ENCODE peak calls at places on chromosomes 1 and 21, in five cellular contexts. One of them, this sample, is unnamed.

GRCh38 chr21:23601549-23601948 is 2005.7 kb downstream of the MRPL39 start:
- DNase-seq in A549: no peak
- DNase-seq in HCT116: no peak
- DNase-seq in lung: no peak
- DNase-seq in left ventricle myocardium inferior: no peak
- DNase-seq in this sample: no peak

GRCh38 chr1:109629372-109630030 is 9.9 kb downstream of the AMPD2 start:
- DNase-seq in lung: peak; percentile 22
- DNase-seq in HCT116: no peak
- DNase-seq in A549: no peak
- DNase-seq in left ventricle myocardium inferior: no peak
- DNase-seq in this sample: no peak

GRCh38 chr1:203906932-203907331 is 45.5 kb downstream of the SNRPE start:
- DNase-seq in HCT116: peak; percentile 66
- DNase-seq in A549: peak; percentile 92
- DNase-seq in left ventricle myocardium inferior: no peak
- DNase-seq in lung: no peak
- DNase-seq in this sample: no peak

GRCh38 chr1:245301921-245302320 is 147.1 kb downstream of the KIF26B start:
- DNase-seq in left ventricle myocardium inferior: no peak
- DNase-seq in A549: no peak
- DNase-seq in lung: no peak
- DNase-seq in HCT116: no peak
- DNase-seq in this sample: no peak

GRCh38 chr1:237303929-237304328 is 261.9 kb downstream of the RYR2 start:
- DNase-seq in left ventricle myocardium inferior: no peak
- DNase-seq in HCT116: no peak
- DNase-seq in A549: no peak
- DNase-seq in lung: no peak
- DNase-seq in this sample: no peak

GRCh38 chr1:93608188-93609109 is 73.2 kb downstream of the BCAR3 start:
- DNase-seq in HCT116: no peak
- DNase-seq in A549: no peak
- DNase-seq in left ventricle myocardium inferior: peak; percentile 40
- DNase-seq in lung: no peak
- DNase-seq in this sample: no peak

GRCh38 chr1:244802041-244802440 is 33.4 kb upstream of the COX20 start:
- DNase-seq in A549: no peak
- DNase-seq in lung: no peak
- DNase-seq in HCT116: no peak
- DNase-seq in left ventricle myocardium inferior: no peak
- DNase-seq in this sample: no peak

GRCh38 chr1:156494309-156494895 is 6.2 kb downstream of the MEF2D start:
- DNase-seq in A549: no peak
- DNase-seq in left ventricle myocardium inferior: no peak
- DNase-seq in HCT116: no peak
- DNase-seq in lung: no peak
- DNase-seq in this sample: no peak

GRCh38 chr1:198155253-198155652 is 1.5 kb upstream of the NEK7 start:
- DNase-seq in lung: no peak
- DNase-seq in left ventricle myocardium inferior: no peak
- DNase-seq in HCT116: peak; percentile 28
- DNase-seq in A549: no peak
- DNase-seq in this sample: no peak

GRCh38 chr1:4483031-4483625 is 171.3 kb upstream of the AJAP1 start:
- DNase-seq in A549: no peak
- DNase-seq in lung: no peak
- DNase-seq in HCT116: no peak
- DNase-seq in left ventricle myocardium inferior: no peak
- DNase-seq in this sample: no peak

GRCh38 chr1:66445492-66446181 is 88.3 kb upstream of the SGIP1 start:
- DNase-seq in HCT116: no peak
- DNase-seq in A549: no peak
- DNase-seq in lung: no peak
- DNase-seq in left ventricle myocardium inferior: no peak
- DNase-seq in this sample: peak; percentile 39

GRCh38 chr1:98496246-98496995 is 165.1 kb upstream of the SNX7 start:
- DNase-seq in HCT116: no peak
- DNase-seq in left ventricle myocardium inferior: no peak
- DNase-seq in lung: no peak
- DNase-seq in A549: no peak
- DNase-seq in this sample: no peak

GRCh38 chr1:201389066-201389465 is 10.1 kb downstream of the LAD1 start:
- DNase-seq in left ventricle myocardium inferior: no peak
- DNase-seq in A549: no peak
- DNase-seq in lung: no peak
- DNase-seq in HCT116: no peak
- DNase-seq in this sample: no peak

GRCh38 chr1:39957299-39958020 is 2.5 kb downstream of the MFSD2A start:
- DNase-seq in HCT116: no peak
- DNase-seq in A549: no peak
- DNase-seq in left ventricle myocardium inferior: no peak
- DNase-seq in lung: no peak
- DNase-seq in this sample: no peak

GRCh38 chr21:42650033-42650370 is 3.4 kb upstream of the PDE9A start:
- DNase-seq in HCT116: no peak
- DNase-seq in left ventricle myocardium inferior: peak; percentile 12
- DNase-seq in A549: no peak
- DNase-seq in lung: no peak
- DNase-seq in this sample: no peak

GRCh38 chr1:3506041-3506440 is 51.6 kb downstream of the ARHGEF16 start:
- DNase-seq in HCT116: no peak
- DNase-seq in left ventricle myocardium inferior: no peak
- DNase-seq in A549: no peak
- DNase-seq in lung: no peak
- DNase-seq in this sample: no peak

GRCh38 chr1:161199506-161200119 is 759 bp upstream of the ADAMTS4 start:
- DNase-seq in A549: no peak
- DNase-seq in lung: no peak
- DNase-seq in left ventricle myocardium inferior: no peak
- DNase-seq in HCT116: no peak
- DNase-seq in this sample: no peak

GRCh38 chr1:51302270-51302669 is 28.1 kb downstream of the TTC39A start:
- DNase-seq in HCT116: no peak
- DNase-seq in A549: no peak
- DNase-seq in left ventricle myocardium inferior: no peak
- DNase-seq in lung: no peak
- DNase-seq in this sample: no peak

GRCh38 chr1:1630191-1630964 is 1.6 kb upstream of the MMP23B start:
- DNase-seq in HCT116: no peak
- DNase-seq in lung: peak; percentile 46
- DNase-seq in A549: no peak
- DNase-seq in left ventricle myocardium inferior: peak; percentile 69
- DNase-seq in this sample: peak; percentile 93

GRCh38 chr21:45945868-45946210 is 35.7 kb upstream of the COL6A1 start:
- DNase-seq in lung: no peak
- DNase-seq in A549: no peak
- DNase-seq in HCT116: no peak
- DNase-seq in left ventricle myocardium inferior: no peak
- DNase-seq in this sample: no peak

GRCh38 chr21:27564684-27565280 is 597.9 kb upstream of the ADAMTS5 start:
- DNase-seq in HCT116: no peak
- DNase-seq in lung: no peak
- DNase-seq in left ventricle myocardium inferior: peak; percentile 23
- DNase-seq in A549: no peak
- DNase-seq in this sample: no peak

GRCh38 chr1:230104395-230105244 is 37.6 kb downstream of the GALNT2 start:
- DNase-seq in left ventricle myocardium inferior: peak; percentile 92
- DNase-seq in lung: peak; percentile 98
- DNase-seq in HCT116: peak; percentile 94
- DNase-seq in A549: peak; percentile 97
- DNase-seq in this sample: peak; percentile 36

GRCh38 chr1:48492392-48492791 is 20.4 kb upstream of the SPATA6 start:
- DNase-seq in HCT116: no peak
- DNase-seq in left ventricle myocardium inferior: no peak
- DNase-seq in lung: no peak
- DNase-seq in A549: no peak
- DNase-seq in this sample: no peak

GRCh38 chr1:7630378-7630777 is 140.7 kb upstream of the VAMP3 start:
- DNase-seq in left ventricle myocardium inferior: no peak
- DNase-seq in A549: no peak
- DNase-seq in lung: no peak
- DNase-seq in HCT116: no peak
- DNase-seq in this sample: no peak

GRCh38 chr1:36612881-36613280 is 130.2 kb upstream of the CSF3R start:
- DNase-seq in A549: no peak
- DNase-seq in left ventricle myocardium inferior: no peak
- DNase-seq in HCT116: no peak
- DNase-seq in lung: no peak
- DNase-seq in this sample: no peak
- TF ChIP-seq CTCF in A549: no peak
- TF ChIP-seq CTCF in left ventricle myocardium inferior: peak; percentile 12
- TF ChIP-seq CTCF in HCT116: peak; percentile 21
- TF ChIP-seq CTCF in lung: no peak
- TF ChIP-seq CTCF in this sample: no peak

DNA sequence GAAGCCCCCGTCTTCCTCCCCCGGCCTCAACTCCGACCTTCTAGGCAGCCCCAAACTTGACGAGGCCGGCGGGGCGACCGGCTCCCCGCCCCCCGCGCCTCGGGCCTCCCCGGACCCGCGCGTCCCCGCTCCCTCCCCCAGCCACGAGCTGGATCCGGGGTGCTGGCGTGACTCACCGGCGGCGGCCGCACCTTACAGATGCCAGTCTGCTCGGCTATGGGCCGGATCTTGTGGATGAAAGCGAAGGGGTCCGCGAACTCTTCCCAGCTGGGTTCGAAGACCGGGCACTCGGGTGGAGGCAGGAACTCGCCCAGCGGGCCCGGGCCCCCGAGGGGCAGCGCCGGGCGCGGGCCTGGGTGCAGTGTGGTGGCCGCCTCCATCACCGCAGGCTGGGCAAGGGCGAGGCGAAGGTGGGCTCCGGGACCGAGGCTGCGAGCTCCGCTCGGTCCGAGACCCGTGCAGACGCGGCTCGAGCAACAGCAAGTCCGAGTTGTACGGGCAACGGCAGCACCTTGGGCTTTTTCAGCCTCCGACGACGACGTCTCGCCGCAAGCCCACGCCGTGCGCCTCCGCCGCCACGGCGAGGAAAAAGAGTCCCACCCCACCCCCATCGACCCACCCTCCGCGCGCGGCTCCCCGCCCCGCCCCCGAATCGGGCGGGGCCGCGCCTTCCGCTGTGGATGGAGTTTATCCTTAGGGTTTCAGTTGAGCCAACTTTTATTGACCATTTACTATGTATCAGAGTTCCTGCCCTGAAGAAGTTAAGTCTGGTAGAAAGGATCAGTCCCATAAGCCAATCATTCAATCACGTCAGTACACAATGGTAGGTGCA is at the start of gene KDM5B:
- DNase-seq in A549: peak; percentile 74
- DNase-seq in HCT116: peak; percentile 40
- DNase-seq in left ventricle myocardium inferior: peak; percentile 75
- DNase-seq in lung: peak; percentile 69
- DNase-seq in this sample: peak; percentile 56
- H3K4me1 ChIP-seq in A549: peaks cover 54% of the 10 kb centered on the region
- H3K4me1 ChIP-seq in HCT116: peaks cover 74% of the 10 kb centered on the region
- H3K4me1 ChIP-seq in left ventricle myocardium inferior: peaks cover 72% of the 10 kb centered on the region
- H3K4me1 ChIP-seq in lung: peaks cover 7% of the 10 kb centered on the region
- H3K4me1 ChIP-seq in this sample: peaks cover 28% of the 10 kb centered on the region

DNA sequence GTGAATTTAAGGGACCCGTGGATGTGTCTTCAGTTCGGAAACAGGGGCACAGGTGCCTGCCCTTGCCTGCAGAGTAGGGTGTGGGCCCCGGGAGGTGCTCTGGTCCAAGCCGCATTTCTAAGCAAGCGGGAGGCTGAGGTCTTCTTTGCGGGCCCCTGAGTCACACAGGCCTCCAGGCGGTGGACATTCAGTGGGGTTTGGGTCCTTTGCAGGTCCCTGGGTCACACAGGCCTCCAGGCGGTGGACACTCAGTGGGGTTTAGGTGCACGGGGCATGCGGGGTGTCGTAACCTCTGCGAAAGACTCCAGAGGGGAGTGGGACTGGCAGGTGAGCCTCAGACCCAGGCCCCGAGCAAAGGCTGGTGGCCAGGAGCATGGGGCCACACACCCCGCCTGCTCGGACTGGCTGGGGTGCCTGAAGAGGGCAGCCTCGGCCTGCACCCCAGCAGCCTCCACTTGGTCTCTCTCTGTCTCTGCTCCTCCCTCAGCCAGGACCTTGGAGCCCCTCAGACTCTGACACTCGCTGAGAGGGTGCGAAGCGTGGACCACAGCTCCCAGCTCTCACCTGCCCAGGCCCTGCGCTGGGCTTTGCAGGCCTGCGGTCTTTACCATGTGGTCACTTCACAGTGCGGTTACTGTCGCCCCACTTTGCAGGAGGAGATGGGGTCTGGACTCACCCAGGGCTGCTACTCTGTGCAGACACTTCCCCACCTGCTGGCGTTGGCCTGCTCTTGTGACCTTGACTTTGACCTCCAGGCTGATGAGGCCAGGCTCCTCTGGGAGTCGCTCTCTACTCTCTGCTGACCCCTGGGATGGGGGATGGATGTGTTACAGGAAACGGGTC is 6.0 kb upstream of the AGPAT3 start:
- DNase-seq in HCT116: no peak
- DNase-seq in left ventricle myocardium inferior: no peak
- DNase-seq in lung: no peak
- DNase-seq in A549: no peak
- DNase-seq in this sample: no peak
- TF ChIP-seq CTCF in HCT116: no peak
- TF ChIP-seq CTCF in left ventricle myocardium inferior: no peak
- TF ChIP-seq CTCF in lung: no peak
- TF ChIP-seq CTCF in A549: no peak
- TF ChIP-seq CTCF in this sample: no peak

GRCh38 chr1:11836955-11837766 is 10.4 kb downstream of the NPPA start:
- DNase-seq in HCT116: no peak
- DNase-seq in left ventricle myocardium inferior: no peak
- DNase-seq in lung: no peak
- DNase-seq in A549: no peak
- DNase-seq in this sample: no peak
- H3K4me1 ChIP-seq in HCT116: no peaks in the 10 kb centered on the region
- H3K4me1 ChIP-seq in left ventricle myocardium inferior: peaks cover 14% of the 10 kb centered on the region
- H3K4me1 ChIP-seq in lung: no peaks in the 10 kb centered on the region
- H3K4me1 ChIP-seq in A549: no peaks in the 10 kb centered on the region
- H3K4me1 ChIP-seq in this sample: no peaks in the 10 kb centered on the region

This sample was measured in CD8-positive, alpha-beta T cell.